ENCODE peak calls at places on chromosomes 4 and X, in nine cellular contexts. E, J, C, M, K, F, H, V and X are unnamed samples.

GRCh38 chr4:109648266-109648996 is 54.8 kb downstream of the CASP6 start:
- DNase-seq in F (no peak), C (no peak), E (no peak), K (no peak), V (no peak), H (peak; percentile 38), M (no peak), J (no peak), X (no peak)

GRCh38 chr4:7089211-7089964 is 21.5 kb upstream of the GRPEL1 start:
- DNase-seq in K (no peak), F (no peak), E (no peak), J (no peak), M (no peak), C (no peak), V (no peak), H (no peak), X (no peak)

GRCh38 chr4:173835863-173836262 is 305.8 kb upstream of the HAND2 start:
- DNase-seq in C (peak; percentile 7), M (peak; percentile 51), V (no peak), H (no peak), E (no peak), F (peak; percentile 70), K (peak; percentile 1), J (peak; percentile 4), X (no peak)

GRCh38 chrX:9671998-9672397 is 93.6 kb downstream of the GPR143 start:
- DNase-seq in J (no peak), C (no peak), V (no peak), M (no peak), K (no peak), H (no peak), F (no peak), E (no peak), X (no peak)

GRCh38 chrX:132831336-132831973 is 127.0 kb downstream of the HS6ST2 start:
- DNase-seq in J (no peak), F (no peak), H (no peak), K (no peak), E (no peak), M (no peak), C (no peak), V (no peak), X (no peak)

GRCh38 chr4:25807101-25807728 is 55.6 kb downstream of the SEL1L3 start:
- DNase-seq in E (no peak), J (no peak), V (no peak), C (no peak), K (no peak), F (no peak), H (no peak), M (peak; percentile 12), X (no peak)

GRCh38 chr4:2354760-2355159 is 63.7 kb downstream of the ZFYVE28 start:
- DNase-seq in E (peak; percentile 30), J (no peak), H (no peak), M (no peak), C (peak; percentile 5), V (no peak), K (no peak), F (peak; percentile 46), X (no peak)

GRCh38 chr4:128468485-128468989 is 180.9 kb upstream of the PGRMC2 start:
- DNase-seq in H (no peak), J (peak; percentile 93), K (no peak), E (no peak), M (peak; percentile 76), F (peak; percentile 82), C (peak; percentile 67), V (no peak), X (no peak)

GRCh38 chr4:146585761-146586333 is 52.8 kb upstream of the POU4F2 start:
- DNase-seq in K (no peak), E (no peak), M (peak; percentile 22), V (no peak), J (peak; percentile 12), C (no peak), F (no peak), H (no peak), X (no peak)

GRCh38 chrX:133969191-133969590 is 16.2 kb downstream of the GPC3 start:
- DNase-seq in C (no peak), M (no peak), J (no peak), V (no peak), E (no peak), H (no peak), K (no peak), F (no peak), X (no peak)

GRCh38 chrX:386768-387575 is at the start of gene PPP2R3B:
- DNase-seq in C (peak; percentile 99), K (peak; percentile 96), H (peak; percentile 100), M (peak; percentile 99), J (peak; percentile 98), F (peak; percentile 100), E (peak; percentile 97), V (peak; percentile 99), X (peak; percentile 84)

DNA sequence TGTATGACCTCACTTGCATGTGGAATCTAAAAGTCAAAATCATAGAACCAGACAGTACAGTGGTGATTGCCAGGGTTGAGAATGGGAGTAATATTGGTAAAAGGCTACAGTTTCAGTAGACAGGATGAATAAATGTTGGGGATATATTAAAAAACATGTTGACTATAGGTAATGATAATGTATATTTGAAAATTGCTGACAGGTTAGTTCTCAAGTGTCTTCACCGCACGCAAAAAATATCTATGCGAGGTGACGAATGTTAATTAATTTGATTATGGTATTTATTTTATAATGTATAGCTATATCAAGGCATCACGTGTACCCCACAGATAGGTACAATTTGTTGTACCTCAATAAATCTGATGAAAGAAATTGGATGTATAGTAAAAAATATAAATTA is 909.6 kb upstream of the NDST4 start:
- DNase-seq in M (no peak), F (no peak), H (no peak), K (no peak), C (no peak), V (no peak), J (no peak), E (no peak), X (no peak)
- TF ChIP-seq CTCF in M (no peak), F (no peak), H (no peak), K (no peak), C (no peak), V (no peak), J (no peak), E (no peak), X (no peak)

GRCh38 chr4:84917869-84918600 is 48.5 kb downstream of the WDFY3 start:
- DNase-seq in C (no peak), V (no peak), E (no peak), F (no peak), J (no peak), K (no peak), H (no peak), M (no peak), X (no peak)
- TF ChIP-seq CTCF in C (no peak), V (no peak), E (no peak), F (no peak), J (no peak), K (no peak), H (no peak), M (no peak), X (no peak)

GRCh38 chrX:68719904-68720614 is 72.6 kb downstream of the STARD8 start:
- DNase-seq in C (no peak), E (no peak), M (no peak), K (no peak), F (peak; percentile 48), H (no peak), V (no peak), J (no peak), X (no peak)
- TF ChIP-seq CTCF in C (no peak), E (no peak), M (no peak), K (no peak), F (no peak), H (peak; percentile 16), V (no peak), J (peak; percentile 4), X (no peak)

GRCh38 chr4:88526221-88526815 is 2.7 kb upstream of the PYURF start:
- DNase-seq in H (peak; percentile 31), E (no peak), J (no peak), F (no peak), M (no peak), C (no peak), K (peak; percentile 2), V (no peak), X (no peak)
- TF ChIP-seq CTCF in H (peak; percentile 26), E (peak; percentile 23), J (no peak), F (no peak), M (peak; percentile 50), C (peak; percentile 18), K (no peak), V (no peak), X (no peak)

GRCh38 chrX:7218321-7219152 is 70.6 kb upstream of the PUDP start:
- DNase-seq in H (no peak), F (no peak), J (no peak), E (no peak), V (no peak), C (no peak), K (no peak), M (no peak), X (no peak)
- TF ChIP-seq CTCF in H (no peak), F (no peak), J (no peak), E (no peak), V (no peak), C (no peak), K (no peak), M (no peak), X (no peak)

GRCh38 chrX:124211312-124211942 is 121.0 kb upstream of the TEX13D start:
- DNase-seq in J (no peak), V (no peak), E (no peak), K (peak; percentile 15), H (peak; percentile 39), F (no peak), M (peak; percentile 37), C (no peak), X (no peak)
- TF ChIP-seq CTCF in J (peak; percentile 42), V (peak; percentile 64), E (peak; percentile 58), K (peak; percentile 29), H (peak; percentile 71), F (peak; percentile 36), M (peak; percentile 45), C (peak; percentile 40), X (no peak)

GRCh38 chr4:8275511-8275910 is 6.0 kb downstream of the HTRA3 start:
- DNase-seq in J (no peak), E (no peak), M (no peak), C (no peak), F (no peak), V (no peak), H (no peak), K (no peak), X (no peak)

GRCh38 chr4:8273450-8273849 is 3.9 kb downstream of the HTRA3 start:
- DNase-seq in C (no peak), V (no peak), K (no peak), H (no peak), F (peak; percentile 56), J (no peak), E (no peak), M (no peak), X (no peak)

GRCh38 chr4:8274066-8274652 is 4.6 kb downstream of the HTRA3 start:
- DNase-seq in F (no peak), K (no peak), H (no peak), E (no peak), C (no peak), M (no peak), V (no peak), J (no peak), X (no peak)

GRCh38 chr4:8276358-8277240 is 7.0 kb downstream of the HTRA3 start:
- DNase-seq in M (no peak), H (no peak), J (peak; percentile 45), K (no peak), F (peak; percentile 87), V (no peak), E (no peak), C (no peak), X (no peak)

GRCh38 chr4:8274772-8275241 is 5.3 kb downstream of the HTRA3 start:
- DNase-seq in M (peak; percentile 92), H (no peak), C (peak; percentile 74), J (peak; percentile 98), F (peak; percentile 98), K (no peak), V (peak; percentile 84), E (no peak), X (no peak)
- TF ChIP-seq CTCF in M (peak; percentile 47), H (no peak), C (no peak), J (peak; percentile 73), F (peak; percentile 51), K (no peak), V (no peak), E (no peak), X (no peak)